ENCODE peak calls at places on chromosomes 11 and 22, in seven cellular contexts. M, X, D, R, B, U and K are unnamed samples.

GRCh38 chr11:76770642-76771445 is 12.3 kb upstream of the TSKU start:
- DNase-seq in M (peak), X (peak), D (peak), R (no peak), B (peak), U (peak), K (no peak)

GRCh38 chr11:79458712-79459111 is 17.9 kb upstream of the TENM4 start:
- DNase-seq in M (no peak), X (no peak), D (no peak), R (no peak), B (no peak), U (no peak), K (no peak)

GRCh38 chr11:20090654-20091374 is 69.5 kb downstream of the DBX1 start:
- DNase-seq in M (no peak), X (no peak), D (no peak), R (no peak), B (no peak), U (no peak), K (no peak)

GRCh38 chr11:132051704-132052103 is 681.3 kb downstream of the NTM start:
- DNase-seq in M (no peak), X (no peak), D (no peak), R (no peak), B (no peak), U (no peak), K (no peak)

GRCh38 chr11:36702330-36703054 is 104.5 kb upstream of the RAG2 start:
- DNase-seq in M (peak), X (peak), D (no peak), R (no peak), B (peak), U (no peak), K (peak)

GRCh38 chr11:32772731-32773130 is 21.7 kb downstream of the CCDC73 start:
- DNase-seq in M (no peak), X (no peak), D (no peak), R (no peak), B (no peak), U (no peak), K (no peak)

GRCh38 chr11:65112551-65113360 is 1.1 kb downstream of the TM7SF2 start:
- DNase-seq in M (no peak), X (peak), D (peak), R (peak), B (no peak), U (peak), K (peak)

GRCh38 chr11:33350287-33350686 is 93.1 kb downstream of the HIPK3 start:
- DNase-seq in M (no peak), X (no peak), D (no peak), R (no peak), B (no peak), U (no peak), K (no peak)

GRCh38 chr11:121282886-121283502 is 9.6 kb upstream of the SC5D start:
- DNase-seq in M (no peak), X (no peak), D (no peak), R (no peak), B (no peak), U (no peak), K (no peak)

GRCh38 chr22:44448271-44448780 is 49.7 kb downstream of the RTL6 start:
- DNase-seq in M (peak), X (peak), D (no peak), R (peak), B (peak), U (no peak), K (no peak)

GRCh38 chr11:44529895-44530412 is 35.5 kb upstream of the CD82 start:
- DNase-seq in M (no peak), X (no peak), D (no peak), R (no peak), B (no peak), U (no peak), K (no peak)

GRCh38 chr22:45376703-45377102 is 36.7 kb downstream of the SMC1B start:
- DNase-seq in M (no peak), X (no peak), D (peak), R (no peak), B (no peak), U (no peak), K (no peak)

GRCh38 chr11:72114570-72114969 is 2.1 kb upstream of the ANAPC15 start:
- DNase-seq in M (peak), X (no peak), D (no peak), R (no peak), B (no peak), U (no peak), K (no peak)

GRCh38 chr22:50481440-50482106 is at the start of gene ADM2:
- DNase-seq in M (no peak), X (no peak), D (no peak), R (peak), B (no peak), U (no peak), K (peak)

GRCh38 chr22:41468381-41469217 is at the start of the genes ACO2 and PHF5A:
- DNase-seq in M (peak), X (peak), D (peak), R (peak), B (peak), U (peak), K (peak)

GRCh38 chr22:25153961-25154685 is 45.5 kb upstream of the CRYBB3 start:
- DNase-seq in M (peak), X (peak), D (peak), R (peak), B (no peak), U (peak), K (no peak)

GRCh38 chr22:50599816-50600454 is 658 bp upstream of the MAPK8IP2 start:
- DNase-seq in M (peak), X (peak), D (peak), R (peak), B (no peak), U (no peak), K (no peak)

GRCh38 chr11:28105869-28106268 is 2.1 kb downstream of the KIF18A start:
- DNase-seq in M (no peak), X (no peak), D (no peak), R (no peak), B (no peak), U (no peak), K (no peak)

GRCh38 chr11:48093795-48094642 is 113.7 kb downstream of the PTPRJ start:
- DNase-seq in M (no peak), X (peak), D (no peak), R (no peak), B (no peak), U (peak), K (peak)

GRCh38 chr22:23245799-23246136 is 65.5 kb downstream of the BCR start:
- DNase-seq in M (peak), X (no peak), D (no peak), R (no peak), B (no peak), U (no peak), K (no peak)

GRCh38 chr11:106271686-106272085 is 194.2 kb downstream of the AASDHPPT start:
- DNase-seq in M (peak), X (peak), D (no peak), R (no peak), B (no peak), U (no peak), K (no peak)

GRCh38 chr22:35056486-35056885 is 9.5 kb upstream of the ISX start:
- DNase-seq in M (no peak), X (no peak), D (no peak), R (no peak), B (no peak), U (no peak), K (no peak)

GRCh38 chr11:123544631-123545375 is 109.6 kb downstream of the SCN3B start:
- DNase-seq in M (no peak), X (no peak), D (no peak), R (no peak), B (no peak), U (no peak), K (no peak)

GRCh38 chr11:114285599-114285998 is 10.6 kb upstream of the NNMT start:
- DNase-seq in M (no peak), X (peak), D (no peak), R (no peak), B (no peak), U (no peak), K (no peak)

GRCh38 chr22:45880732-45881523 is 96.0 kb downstream of the WNT7B start:
- DNase-seq in M (no peak), X (no peak), D (peak), R (no peak), B (no peak), U (no peak), K (peak)

GRCh38 chr11:62496676-62497075 is 49.9 kb downstream of the AHNAK start:
- DNase-seq in M (no peak), X (no peak), D (no peak), R (no peak), B (no peak), U (no peak), K (no peak)

GRCh38 chr11:75271730-75272129 is 31.2 kb downstream of the TPBGL start:
- DNase-seq in M (no peak), X (no peak), D (peak), R (no peak), B (no peak), U (peak), K (no peak)

GRCh38 chr11:62567018-62567633 is 6.6 kb downstream of the EEF1G start:
- DNase-seq in M (no peak), X (no peak), D (no peak), R (no peak), B (no peak), U (no peak), K (no peak)

GRCh38 chr11:119964136-119965025 is 173.5 kb downstream of the TRIM29 start:
- DNase-seq in M (peak), X (no peak), D (no peak), R (no peak), B (no peak), U (no peak), K (no peak)

GRCh38 chr11:57248780-57249383 is 11.8 kb upstream of the APLNR start:
- DNase-seq in M (peak), X (peak), D (peak), R (peak), B (peak), U (peak), K (peak)
- TF ChIP-seq CTCF in M (peak), X (peak), D (peak), R (peak), B (peak), U (peak), K (peak)

GRCh38 chr11:59285716-59286260 is 72.9 kb upstream of the OR5AN1 start:
- DNase-seq in M (no peak), X (no peak), D (no peak), R (no peak), B (no peak), U (no peak), K (no peak)

GRCh38 chr11:59284773-59285129 is 72.0 kb upstream of the MPEG1 start:
- DNase-seq in M (no peak), X (no peak), D (no peak), R (no peak), B (no peak), U (no peak), K (no peak)

GRCh38 chr11:59281177-59281576 is 68.5 kb upstream of the MPEG1 start:
- DNase-seq in M (no peak), X (no peak), D (no peak), R (no peak), B (no peak), U (no peak), K (no peak)

GRCh38 chr11:59283825-59284772 is 71.4 kb upstream of the MPEG1 start:
- DNase-seq in M (peak), X (peak), D (no peak), R (no peak), B (peak), U (peak), K (no peak)

GRCh38 chr11:59283311-59283710 is 70.6 kb upstream of the MPEG1 start:
- DNase-seq in M (no peak), X (no peak), D (no peak), R (no peak), B (no peak), U (no peak), K (no peak)
- H3K4me3 ChIP-seq in M (no peak), X (no peak), D (no peak), R (no peak), B (no peak), U (no peak), K (no peak)

GRCh38 chr11:63761870-63762661 is 6.5 kb downstream of the ZFTA start:
- DNase-seq in M (no peak), X (no peak), D (no peak), R (peak), B (no peak), U (peak), K (no peak)

GRCh38 chr11:63763506-63764200 is 4.9 kb downstream of the ZFTA start:
- DNase-seq in M (no peak), X (no peak), D (no peak), R (peak), B (no peak), U (peak), K (peak)

GRCh38 chr11:63761173-63761572 is 7.4 kb downstream of the ZFTA start:
- DNase-seq in M (no peak), X (no peak), D (no peak), R (no peak), B (no peak), U (no peak), K (no peak)

GRCh38 chr11:63764201-63764711 is 4.3 kb downstream of the ZFTA start:
- DNase-seq in M (no peak), X (no peak), D (no peak), R (no peak), B (no peak), U (no peak), K (no peak)

DNA sequence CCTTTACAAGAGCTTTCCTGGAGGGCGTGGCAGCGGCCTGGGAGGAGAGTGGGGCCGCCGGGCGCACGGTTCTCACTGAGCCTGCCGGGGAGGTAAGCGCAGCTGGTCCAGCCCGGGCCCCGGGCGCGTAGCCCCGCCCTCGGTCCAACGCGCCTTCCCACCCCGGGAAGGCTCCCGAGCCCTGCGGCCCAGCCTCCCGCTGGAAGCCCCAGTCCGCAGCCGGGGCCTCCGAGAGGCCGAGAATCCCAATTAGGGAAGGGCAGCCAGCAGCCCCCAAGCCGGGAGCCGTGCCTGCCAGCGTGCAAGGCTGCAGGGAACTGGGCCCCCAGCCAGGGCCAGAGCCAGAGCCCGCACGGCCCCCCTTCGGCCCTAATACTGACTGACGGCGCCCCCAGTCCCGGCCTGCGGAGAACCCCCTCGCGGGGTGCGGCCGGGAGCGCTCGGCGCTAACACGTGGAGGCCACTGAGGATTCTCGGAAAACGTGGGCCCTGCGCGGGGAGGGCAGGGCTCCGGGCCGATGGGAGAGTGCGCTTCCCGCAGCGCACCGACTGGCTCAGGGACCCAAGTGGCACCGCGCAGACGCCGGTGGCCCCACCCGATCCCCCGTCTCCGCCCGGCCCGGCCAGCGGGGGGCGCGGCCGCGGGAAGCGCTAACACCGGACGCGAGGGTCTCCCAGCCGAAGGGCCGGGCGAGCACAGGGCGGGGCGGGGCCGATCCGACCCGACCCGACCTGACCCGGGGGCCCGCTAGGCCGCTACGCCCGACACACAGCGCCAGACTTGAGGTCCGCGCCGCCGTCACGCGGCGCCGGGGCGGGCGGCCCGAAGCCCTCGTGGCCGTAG is 5.7 kb downstream of the ZFTA start:
- DNase-seq in M (no peak), X (peak), D (no peak), R (peak), B (no peak), U (peak), K (peak)
- H3K27ac ChIP-seq in M (no peak), X (no peak), D (no peak), R (peak), B (no peak), U (peak), K (no peak)

DNA sequence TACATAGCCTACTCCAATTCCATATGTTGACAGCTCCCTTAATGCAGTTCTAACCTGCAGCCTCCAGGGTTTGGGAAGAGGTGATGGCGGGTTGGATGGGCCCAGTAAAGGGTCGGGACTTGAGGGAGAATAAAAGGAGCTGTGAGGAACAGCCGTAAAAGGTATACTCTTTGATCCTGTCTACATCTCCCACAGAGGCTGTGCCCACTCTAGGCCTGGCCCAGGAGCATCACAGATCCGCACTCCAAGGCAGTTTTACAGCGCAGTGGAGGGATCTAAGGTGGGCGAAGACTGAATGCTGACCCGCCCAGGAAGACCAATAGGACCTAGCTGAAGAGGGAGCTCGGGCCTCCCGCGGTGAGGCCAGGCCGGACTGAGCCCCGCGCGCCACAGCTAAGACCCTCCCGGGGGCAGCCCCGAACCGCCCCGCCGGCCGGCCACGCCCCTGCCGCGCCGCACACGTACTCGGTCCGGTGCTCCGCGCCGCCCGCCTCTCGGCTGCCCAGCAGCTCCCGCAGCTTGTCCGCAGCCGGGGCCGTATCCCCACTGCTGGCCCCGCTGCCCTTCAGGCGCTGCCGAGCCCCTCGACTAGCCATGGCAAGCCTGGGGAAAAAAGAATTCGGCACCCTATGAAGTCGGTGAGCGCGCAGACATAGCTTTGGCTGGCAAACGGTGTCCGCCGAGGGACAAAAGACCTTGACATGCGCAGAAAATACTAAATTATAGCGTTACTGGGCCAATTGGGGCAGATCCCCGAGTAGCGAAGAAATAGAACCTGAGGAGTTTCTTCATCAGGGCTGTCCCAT is at the start of gene ALG9:
- DNase-seq in M (peak), X (peak), D (peak), R (peak), B (peak), U (peak), K (peak)
- TF ChIP-seq CTCF in M (peak), X (peak), D (peak), R (no peak), B (peak), U (no peak), K (no peak)

GRCh38 chr11:128903248-128904041 is 12.3 kb downstream of the KCNJ5 start:
- DNase-seq in M (peak), X (no peak), D (no peak), R (no peak), B (no peak), U (no peak), K (no peak)
- H3K4me3 ChIP-seq in M (no peak), X (no peak), D (no peak), R (no peak), B (no peak), U (no peak), K (no peak)

GRCh38 chr11:96033569-96033968 is 109.7 kb upstream of the MTMR2 start:
- DNase-seq in M (no peak), X (no peak), D (no peak), R (no peak), B (no peak), U (no peak), K (no peak)

GRCh38 chr11:96036863-96037262 is 113.0 kb upstream of the MTMR2 start:
- DNase-seq in M (no peak), X (no peak), D (no peak), R (no peak), B (no peak), U (no peak), K (no peak)

GRCh38 chr11:96035744-96036087 is 111.8 kb upstream of the MTMR2 start:
- DNase-seq in M (no peak), X (no peak), D (no peak), R (no peak), B (no peak), U (no peak), K (no peak)

GRCh38 chr11:96033054-96033453 is 109.1 kb upstream of the MTMR2 start:
- DNase-seq in M (no peak), X (peak), D (no peak), R (no peak), B (no peak), U (no peak), K (no peak)

GRCh38 chr11:96035031-96035743 is 111.3 kb upstream of the MTMR2 start:
- DNase-seq in M (no peak), X (no peak), D (no peak), R (no peak), B (no peak), U (no peak), K (no peak)
- H3K27ac ChIP-seq in M (no peak), X (peak), D (no peak), R (no peak), B (no peak), U (no peak), K (no peak)

GRCh38 chr11:96341237-96342130 is 1.5 kb downstream of the MAML2 start:
- DNase-seq in M (peak), X (peak), D (peak), R (peak), B (no peak), U (no peak), K (peak)
- TF ChIP-seq CTCF in M (peak), X (peak), D (peak), R (peak), B (peak), U (peak), K (peak)